ENCODE peak calls at places on chromosomes 1 and 21, in eight cellular contexts. B is foreskin fibroblast, L is neural progenitor cell, G is endodermal cell, Q is lung, X is PC-9, W is astrocyte of the spinal cord, T is hepatocyte. C is an unnamed sample.

GRCh38 chr1:227789042-227789880 is 26.2 kb upstream of the PRSS38 start:
- DNase-seq in T (no peak), L (peak; percentile 52), Q (peak; percentile 28), B (peak; percentile 82), X (no peak), W (peak; percentile 23), G (peak; percentile 74), C (no peak)

GRCh38 chr1:67148516-67149178 is 13.9 kb upstream of the C1orf141 start:
- DNase-seq in Q (no peak), W (no peak), B (no peak), X (peak; percentile 10), T (no peak), L (no peak), G (no peak), C (no peak)

GRCh38 chr21:40696246-40696645 is 150.7 kb downstream of the DSCAM start:
- DNase-seq in G (no peak), W (no peak), B (no peak), Q (no peak), X (no peak), T (no peak), L (no peak), C (no peak)

GRCh38 chr1:63966016-63966415 is 192.2 kb downstream of the ROR1 start:
- DNase-seq in L (no peak), G (no peak), W (no peak), T (no peak), Q (no peak), B (no peak), X (no peak), C (no peak)

GRCh38 chr1:32684167-32684811 is 18.3 kb downstream of the SYNC start:
- DNase-seq in T (peak; percentile 17), Q (no peak), X (no peak), L (no peak), B (peak; percentile 89), G (no peak), W (peak; percentile 60), C (no peak)

GRCh38 chr1:155181371-155182051 is 7.9 kb downstream of the TRIM46 start:
- DNase-seq in Q (no peak), W (no peak), G (no peak), B (no peak), X (no peak), L (no peak), T (no peak), C (no peak)

GRCh38 chr21:43733529-43734071 is 14.7 kb downstream of the PDXK start:
- DNase-seq in W (peak; percentile 59), X (no peak), Q (no peak), G (no peak), T (no peak), L (no peak), B (peak; percentile 83), C (no peak)

GRCh38 chr1:225890346-225891228 is 1.6 kb upstream of the LEFTY1 start:
- DNase-seq in B (peak; percentile 23), W (no peak), X (no peak), Q (no peak), G (peak; percentile 82), T (no peak), L (no peak), C (no peak)

GRCh38 chr1:61353797-61354406 is 271.5 kb downstream of the NFIA start:
- DNase-seq in T (no peak), Q (no peak), W (no peak), L (no peak), G (no peak), X (no peak), B (no peak), C (no peak)

GRCh38 chr1:234912541-234913312 is 215.9 kb downstream of the TOMM20 start:
- DNase-seq in L (no peak), G (peak; percentile 72), Q (peak; percentile 52), X (peak; percentile 89), B (no peak), T (no peak), W (no peak), C (no peak)

GRCh38 chr21:29382029-29382654 is 83.4 kb downstream of the BACH1 start:
- DNase-seq in T (peak; percentile 51), L (no peak), W (peak; percentile 73), Q (no peak), B (peak; percentile 56), X (peak; percentile 8), G (no peak), C (no peak)

GRCh38 chr1:43908858-43909257 is 24.7 kb upstream of the ARTN start:
- DNase-seq in W (no peak), B (no peak), G (no peak), X (no peak), L (no peak), T (no peak), Q (no peak), C (no peak)

GRCh38 chr1:204670152-204670927 is 15.2 kb downstream of the LRRN2 start:
- DNase-seq in B (peak; percentile 64), L (no peak), Q (no peak), X (no peak), G (no peak), T (peak; percentile 39), W (peak; percentile 6), C (no peak)

GRCh38 chr1:204673909-204674701 is 11.4 kb downstream of the LRRN2 start:
- DNase-seq in Q (no peak), W (no peak), L (no peak), G (no peak), X (no peak), T (no peak), B (no peak), C (no peak)

GRCh38 chr1:204672069-204672468 is 13.5 kb downstream of the LRRN2 start:
- DNase-seq in W (no peak), L (no peak), G (no peak), X (no peak), B (no peak), T (no peak), Q (no peak), C (no peak)

GRCh38 chr1:204673217-204673608 is 12.3 kb downstream of the LRRN2 start:
- DNase-seq in W (no peak), T (no peak), Q (no peak), B (no peak), L (no peak), X (no peak), G (no peak), C (no peak)

GRCh38 chr1:204672482-204673216 is 12.9 kb downstream of the LRRN2 start:
- DNase-seq in Q (no peak), W (no peak), X (no peak), T (no peak), L (no peak), G (no peak), B (no peak), C (no peak)
- TF ChIP-seq CTCF in Q (no peak), W (no peak), X (no peak), T (no peak), L (no peak), G (no peak), B (no peak), C (no peak)

GRCh38 chr1:230067871-230068814 is 1.1 kb downstream of the GALNT2 start:
- DNase-seq in Q (peak; percentile 38), L (peak; percentile 70), B (peak; percentile 68), W (no peak), T (peak; percentile 54), X (peak; percentile 30), G (peak; percentile 72), C (no peak)

GRCh38 chr1:230064283-230064682 is 2.8 kb upstream of the GALNT2 start:
- DNase-seq in B (no peak), T (no peak), X (no peak), L (no peak), W (no peak), Q (no peak), G (no peak), C (no peak)

GRCh38 chr1:230066466-230067404 is at the start of gene GALNT2:
- DNase-seq in B (peak; percentile 97), L (peak; percentile 98), T (peak; percentile 96), Q (peak; percentile 90), X (peak; percentile 92), W (peak; percentile 78), G (peak; percentile 96), C (peak; percentile 60)

GRCh38 chr1:230067441-230067870 is 418 bp downstream of the GALNT2 start:
- DNase-seq in B (peak; percentile 62), L (peak; percentile 67), W (no peak), G (no peak), T (no peak), X (peak; percentile 37), Q (peak; percentile 42), C (no peak)

DNA sequence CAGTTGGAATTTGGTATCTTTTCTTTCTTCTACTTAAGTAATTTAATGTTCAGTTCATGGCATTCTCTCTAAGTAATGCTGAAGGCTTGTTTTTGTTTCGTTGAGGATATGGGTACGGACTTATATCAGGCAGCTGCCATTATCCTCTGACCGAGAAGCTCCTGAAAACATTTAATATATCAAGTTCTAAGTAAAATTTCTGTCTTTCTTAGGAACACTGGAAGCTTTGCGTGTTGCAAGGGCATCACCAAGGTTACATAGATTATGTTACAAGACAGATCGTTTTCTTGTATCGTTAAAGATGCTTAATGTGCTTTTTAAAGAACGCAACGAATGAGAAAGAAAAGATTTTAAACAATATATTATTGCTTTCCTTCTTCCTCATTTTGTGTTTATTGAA is 1.0 kb upstream of the GALNT2 start:
- DNase-seq in W (no peak), B (peak; percentile 28), Q (no peak), L (no peak), T (no peak), X (no peak), G (no peak), C (no peak)
- H3K4me3 ChIP-seq in W (no peak overlapping the region), B (peak overlapping the region; percentile 60), Q (no peak overlapping the region), L (peak overlapping the region; percentile 66), T (no peak overlapping the region), X (peak overlapping the region; percentile 93), G (peak overlapping the region; percentile 79), C (peak overlapping the region; percentile 60)

DNA sequence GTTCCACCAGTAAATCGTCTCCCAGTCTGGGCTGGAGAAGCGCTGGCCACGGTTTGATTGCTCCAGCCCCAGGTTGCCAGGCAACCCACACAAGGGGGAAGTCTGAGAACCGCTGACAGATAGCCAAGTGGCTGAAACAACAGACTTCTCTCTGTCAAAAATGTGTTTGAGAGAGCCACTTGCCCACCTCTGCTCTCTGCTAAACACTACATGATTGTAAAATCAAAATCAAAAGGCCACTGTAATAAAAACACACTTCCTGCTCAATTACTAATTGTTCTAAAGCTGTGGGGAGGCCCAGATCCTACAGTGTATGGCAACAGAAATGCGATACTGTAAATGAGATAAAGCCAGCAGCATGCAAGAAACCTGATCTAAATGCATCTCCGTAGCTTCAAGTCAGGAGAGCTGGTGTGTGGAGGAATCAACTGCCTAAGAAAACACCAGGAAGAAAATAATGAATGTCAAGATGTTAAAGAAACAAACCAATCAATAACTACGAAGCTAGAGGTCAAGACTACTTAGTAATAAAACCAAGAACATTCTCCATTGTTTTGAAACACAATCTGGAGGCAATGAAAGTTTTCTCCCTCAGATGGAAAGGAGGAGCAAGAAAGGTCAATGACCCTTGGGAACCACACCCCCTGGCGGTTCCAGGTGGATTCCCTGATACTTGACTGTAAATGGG is 121.2 kb downstream of the SLC45A1 start:
- DNase-seq in X (peak; percentile 21), G (peak; percentile 88), L (peak; percentile 80), W (peak; percentile 91), T (peak; percentile 81), Q (peak; percentile 75), B (peak; percentile 89), C (no peak)
- TF ChIP-seq CTCF in X (no peak), G (peak; percentile 77), L (peak; percentile 52), W (peak; percentile 16), T (peak; percentile 18), Q (no peak), B (no peak), C (peak; percentile 10)

DNA sequence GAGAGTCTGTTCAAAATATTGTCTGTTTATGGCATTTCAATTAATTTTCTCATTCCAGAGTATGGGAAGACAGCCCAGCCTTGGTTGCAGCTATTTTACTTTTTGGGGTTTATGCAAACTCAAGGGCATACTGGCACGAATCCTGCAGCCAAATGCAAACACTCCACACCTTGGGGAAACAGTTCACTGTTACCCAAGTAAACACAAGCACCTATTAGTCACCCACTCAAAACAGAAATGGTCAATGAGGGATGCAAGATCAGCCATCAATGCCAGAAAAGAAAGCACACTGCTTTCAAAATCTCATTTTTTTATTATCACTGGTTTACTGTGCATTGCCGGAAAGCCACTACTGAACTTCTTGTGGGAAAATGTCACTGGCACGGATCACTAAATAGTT is 170.6 kb downstream of the RUNX1 start:
- DNase-seq in Q (peak; percentile 78), B (peak; percentile 3), L (no peak), X (peak; percentile 29), G (no peak), W (no peak), T (no peak), C (no peak)
- H3K4me3 ChIP-seq in Q (no peak overlapping the region), B (peak overlapping the region; percentile 11), L (no peak overlapping the region), X (peak overlapping the region; percentile 43), G (no peak overlapping the region), W (no peak overlapping the region), T (no peak overlapping the region), C (no peak overlapping the region)